ENCODE peak calls at places on chromosome 6, in five cellular contexts. A is Calu3, T is heart right ventricle, F is AG09309, G is BJ. B is an unnamed sample.

GRCh38 chr6:17725083-17725482 is 18.4 kb upstream of the NUP153 start:
- DNase-seq in A (no peak), T (peak), F (no peak), G (no peak), B (no peak)

GRCh38 chr6:16596890-16597331 is 164.3 kb downstream of the ATXN1 start:
- DNase-seq in A (no peak), T (no peak), F (no peak), G (no peak), B (no peak)

GRCh38 chr6:101341926-101342325 is 51.6 kb upstream of the GRIK2 start:
- DNase-seq in A (no peak), T (no peak), F (no peak), G (no peak), B (no peak)

GRCh38 chr6:83309344-83309743 is 116.2 kb downstream of the RWDD2A start:
- DNase-seq in A (no peak), T (no peak), F (no peak), G (no peak), B (peak)

GRCh38 chr6:107956586-107957164 is 1.3 kb downstream of the SEC63 start:
- DNase-seq in A (no peak), T (no peak), F (no peak), G (no peak), B (peak)

GRCh38 chr6:169831450-169832246 is 80.2 kb downstream of the ERMARD start:
- DNase-seq in A (peak), T (peak), F (peak), G (no peak), B (peak)

GRCh38 chr6:137341721-137342195 is 122.6 kb upstream of the IFNGR1 start:
- DNase-seq in A (peak), T (peak), F (peak), G (no peak), B (peak)

GRCh38 chr6:110567957-110568696 is 91.7 kb upstream of the SLC22A16 start:
- DNase-seq in A (no peak), T (no peak), F (no peak), G (no peak), B (no peak)

GRCh38 chr6:37173573-37174195 is 3.7 kb downstream of the PIM1 start:
- DNase-seq in A (no peak), T (no peak), F (no peak), G (no peak), B (no peak)

GRCh38 chr6:144219056-144219685 is 66.0 kb upstream of the UTRN start:
- DNase-seq in A (no peak), T (no peak), F (peak), G (no peak), B (peak)

GRCh38 chr6:121437861-121438651 is 2.6 kb downstream of the GJA1 start:
- DNase-seq in A (peak), T (peak), F (no peak), G (no peak), B (no peak)

GRCh38 chr6:95679981-95680380 is 102.6 kb downstream of the MANEA start:
- DNase-seq in A (no peak), T (no peak), F (no peak), G (no peak), B (no peak)

GRCh38 chr6:139361211-139361610 is 13.2 kb downstream of the CITED2 start:
- DNase-seq in A (no peak), T (no peak), F (no peak), G (no peak), B (no peak)

GRCh38 chr6:159760602-159761057 is 1.2 kb upstream of the ACAT2 start:
- DNase-seq in A (no peak), T (no peak), F (peak), G (no peak), B (peak)

GRCh38 chr6:133972388-133972787 is 19.4 kb downstream of the TBPL1 start:
- DNase-seq in A (no peak), T (no peak), F (no peak), G (no peak), B (no peak)

GRCh38 chr6:137678451-137678850 is 184.3 kb upstream of the OLIG3 start:
- DNase-seq in A (no peak), T (no peak), F (no peak), G (no peak), B (no peak)

GRCh38 chr6:20639161-20639560 is 104.9 kb downstream of the CDKAL1 start:
- DNase-seq in A (no peak), T (no peak), F (no peak), G (no peak), B (no peak)

GRCh38 chr6:32936247-32937152 is 4.3 kb downstream of the HLA-DMB start:
- DNase-seq in A (no peak), T (no peak), F (no peak), G (no peak), B (no peak)

GRCh38 chr6:32932132-32932868 is 8.5 kb downstream of the HLA-DMB start:
- DNase-seq in A (no peak), T (no peak), F (peak), G (no peak), B (no peak)

GRCh38 chr6:32931211-32931610 is 9.6 kb downstream of the HLA-DMB start:
- DNase-seq in A (no peak), T (no peak), F (no peak), G (no peak), B (no peak)

GRCh38 chr6:32935551-32936246 is 5.1 kb downstream of the HLA-DMB start:
- DNase-seq in A (no peak), T (no peak), F (no peak), G (no peak), B (no peak)

DNA sequence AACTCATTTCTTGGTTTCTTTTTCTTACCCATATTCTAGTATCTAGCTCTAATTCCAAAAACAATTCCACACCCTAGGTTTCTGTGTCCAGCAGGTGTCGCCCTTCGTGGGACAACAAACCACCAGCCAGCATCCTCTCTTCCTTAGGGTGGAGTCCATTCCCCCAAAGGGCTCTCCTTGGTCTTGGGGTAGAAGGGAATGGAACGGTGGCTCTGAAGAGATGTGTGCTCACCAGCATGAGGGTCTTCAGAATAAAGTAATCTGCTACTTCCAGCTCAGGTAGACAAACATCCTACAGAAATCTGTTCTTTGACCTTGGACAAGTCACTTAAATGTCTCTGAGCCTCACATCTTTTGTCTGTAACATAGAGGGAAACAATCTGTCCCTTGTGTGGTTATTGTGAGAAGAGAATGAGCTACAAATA is 7.2 kb downstream of the HLA-DMB start:
- DNase-seq in A (peak), T (peak), F (peak), G (no peak), B (peak)
- TF ChIP-seq CTCF in A (peak), T (peak), F (peak), G (peak), B (peak)

DNA sequence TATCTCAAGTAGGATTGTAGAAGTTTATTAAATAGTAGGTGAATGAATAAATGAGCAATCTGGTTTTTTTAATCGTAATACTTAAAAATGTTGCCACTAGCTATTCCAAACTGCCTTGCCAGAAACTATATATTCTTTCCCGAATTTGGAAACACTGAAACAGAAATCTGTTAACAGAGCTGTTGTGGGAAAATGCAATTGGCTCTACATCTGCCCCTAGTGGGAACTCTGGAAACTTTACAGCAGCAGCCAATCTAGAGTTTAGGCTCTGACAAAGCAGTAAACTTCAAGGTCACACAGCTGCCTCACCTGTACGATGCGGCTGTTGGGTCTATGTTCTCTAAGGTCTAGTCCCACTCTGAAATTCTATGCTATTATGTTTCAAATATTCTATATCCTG is 41.7 kb downstream of the SYNE1 start:
- DNase-seq in A (no peak), T (no peak), F (no peak), G (no peak), B (peak)
- TF ChIP-seq CTCF in A (no peak), T (no peak), F (peak), G (peak), B (peak)

GRCh38 chr6:6655805-6656251 is 67.3 kb downstream of the LY86 start:
- DNase-seq in A (no peak), T (no peak), F (no peak), G (no peak), B (no peak)

GRCh38 chr6:6656287-6656686 is 67.8 kb downstream of the LY86 start:
- DNase-seq in A (no peak), T (peak), F (no peak), G (no peak), B (no peak)

GRCh38 chr6:6657820-6658217 is 69.3 kb downstream of the LY86 start:
- DNase-seq in A (no peak), T (no peak), F (no peak), G (no peak), B (no peak)

GRCh38 chr6:6654599-6655575 is 66.4 kb downstream of the LY86 start:
- DNase-seq in A (no peak), T (peak), F (no peak), G (no peak), B (no peak)

GRCh38 chr6:6657085-6657819 is 68.7 kb downstream of the LY86 start:
- DNase-seq in A (no peak), T (no peak), F (no peak), G (no peak), B (no peak)
- TF ChIP-seq CTCF in A (no peak), T (no peak), F (no peak), G (no peak), B (no peak)

DNA sequence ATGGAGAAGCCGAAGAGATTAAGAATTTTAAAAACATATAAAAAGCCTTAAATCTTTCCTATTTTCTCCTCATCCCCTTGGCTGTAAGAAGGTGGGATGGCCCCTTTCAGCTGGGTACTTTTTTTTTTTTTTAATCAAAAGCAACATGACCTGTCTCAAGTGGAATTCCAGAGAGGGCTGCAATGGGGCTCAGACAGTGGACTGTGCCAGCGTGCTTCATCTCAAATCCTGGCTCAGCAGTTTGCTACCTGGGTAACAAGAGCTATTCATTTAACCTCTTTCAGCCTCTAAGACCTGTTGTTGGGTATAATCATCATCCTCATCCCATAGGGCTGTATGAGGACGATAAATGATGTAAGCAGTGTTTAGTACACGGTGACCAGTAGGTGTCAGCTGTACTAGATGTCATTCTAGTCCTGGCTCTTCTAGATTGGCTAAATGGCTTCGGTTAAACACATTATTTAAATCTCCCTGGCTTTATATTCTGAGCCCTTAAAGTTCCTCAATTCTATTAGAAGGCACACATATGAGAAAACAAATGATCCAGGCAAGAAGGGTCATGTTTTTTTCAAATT is 6.9 kb upstream of the PPP1R3G start:
- DNase-seq in A (no peak), T (no peak), F (no peak), G (no peak), B (peak)
- TF ChIP-seq CTCF in A (no peak), T (no peak), F (peak), G (no peak), B (no peak)

DNA sequence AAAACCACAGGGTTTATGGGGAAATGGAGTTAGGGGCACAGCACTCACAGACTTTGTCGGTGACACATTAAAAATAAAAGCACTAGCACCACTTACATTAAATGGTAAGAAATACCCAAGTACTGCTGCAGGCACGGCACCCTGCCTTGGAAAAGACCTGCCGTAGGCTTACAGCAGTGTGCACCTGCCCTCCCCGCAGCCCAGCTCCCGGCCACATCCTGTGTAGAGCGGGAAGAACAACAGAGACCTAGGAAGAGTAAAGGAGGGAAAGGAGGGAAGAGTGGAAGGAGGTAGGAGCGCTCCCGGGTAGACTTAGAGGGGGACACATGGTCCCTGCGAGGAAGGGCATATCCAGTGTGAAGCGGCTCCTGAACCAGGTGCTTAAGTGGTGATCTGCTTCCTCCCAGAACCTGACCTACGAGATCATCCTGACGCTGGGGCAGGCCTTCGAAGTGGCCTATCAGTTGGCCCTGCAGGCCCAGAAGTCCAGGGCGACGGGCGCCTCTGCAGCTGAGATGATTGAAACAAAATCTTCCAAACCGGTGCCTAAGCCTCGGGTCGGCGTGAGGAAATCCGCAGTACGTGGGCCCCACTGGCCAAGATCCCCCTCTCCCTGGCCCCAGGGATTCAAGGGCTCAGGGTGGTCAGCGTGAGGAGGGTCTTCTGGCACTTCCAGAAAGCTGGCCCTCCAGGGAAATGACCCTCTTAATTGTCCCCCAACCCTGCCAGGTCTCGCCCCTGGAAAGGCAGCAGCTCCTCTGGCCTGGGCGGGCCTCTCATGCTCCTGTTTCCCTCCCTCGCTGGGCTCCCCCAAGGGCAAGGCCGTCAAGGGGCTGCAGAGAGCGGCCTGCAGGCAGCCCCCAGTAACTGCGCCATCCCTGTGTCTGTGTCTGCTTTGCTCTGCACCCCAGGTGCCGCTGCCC is 55.5 kb downstream of the TCP11 start:
- DNase-seq in A (no peak), T (no peak), F (no peak), G (no peak), B (no peak)
- TF ChIP-seq CTCF in A (no peak), T (no peak), F (no peak), G (no peak), B (no peak)

GRCh38 chr6:1312444-1313363 is 806 bp downstream of the FOXQ1 start:
- DNase-seq in A (peak), T (no peak), F (no peak), G (no peak), B (no peak)
- TF ChIP-seq CTCF in A (no peak), T (no peak), F (no peak), G (no peak), B (no peak)

DNA sequence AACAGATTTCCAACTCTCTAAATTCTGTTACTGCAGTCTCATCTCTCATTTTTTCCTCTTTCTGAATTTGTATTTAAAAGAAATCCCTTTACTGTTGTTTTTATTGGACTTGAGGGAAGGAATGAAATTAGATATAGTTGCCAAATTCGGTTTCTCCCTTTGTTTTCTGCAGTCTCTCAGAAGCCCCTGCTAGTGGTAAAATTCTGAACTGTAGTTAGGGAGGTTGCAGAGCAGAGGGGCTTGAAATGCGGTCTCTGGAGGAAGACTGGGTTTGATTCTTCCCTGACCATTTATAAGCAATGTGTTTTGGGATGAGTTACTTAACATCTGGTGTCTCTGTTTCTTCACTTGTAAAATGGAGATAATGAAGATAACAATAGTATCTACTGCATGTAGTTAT is 106.3 kb upstream of the TBX18 start:
- DNase-seq in A (no peak), T (no peak), F (no peak), G (no peak), B (no peak)
- TF ChIP-seq CTCF in A (no peak), T (no peak), F (no peak), G (no peak), B (no peak)